ENCODE peak calls at places on chromosomes 3 and 15, in seven cellular contexts. G is GM23248, V is MM.1S, I is OCI-LY7, C is hepatocyte, Q is neural progenitor cell, P is GM23338. U is an unnamed sample.

GRCh38 chr3:141921316-141921715 is 44.9 kb downstream of the ATP1B3 start:
- DNase-seq in G (no peak), V (no peak), I (no peak), C (no peak), Q (no peak), P (no peak), U (no peak)

GRCh38 chr3:156456771-156457224 is 98.1 kb downstream of the SSR3 start:
- DNase-seq in G (no peak), V (no peak), I (no peak), C (peak), Q (peak), P (peak), U (no peak)

GRCh38 chr15:70152070-70152480 is 54.4 kb upstream of the TLE3 start:
- DNase-seq in G (peak), V (peak), I (no peak), C (no peak), Q (no peak), P (no peak), U (no peak)

GRCh38 chr3:141499304-141499703 is 12.5 kb downstream of the RASA2 start:
- DNase-seq in G (no peak), V (no peak), I (no peak), C (no peak), Q (no peak), P (no peak), U (no peak)

GRCh38 chr3:12421132-12421531 is 63.1 kb upstream of the TSEN2 start:
- DNase-seq in G (no peak), V (no peak), I (no peak), C (no peak), Q (no peak), P (no peak), U (no peak)

GRCh38 chr3:99482191-99482590 is 156.2 kb upstream of the COL8A1 start:
- DNase-seq in G (no peak), V (no peak), I (no peak), C (no peak), Q (no peak), P (no peak), U (no peak)

GRCh38 chr3:157618075-157618760 is 115.0 kb upstream of the VEPH1 start:
- DNase-seq in G (peak), V (peak), I (peak), C (peak), Q (peak), P (peak), U (peak)

GRCh38 chr3:42557849-42558248 is 23.9 kb downstream of the SEC22C start:
- DNase-seq in G (no peak), V (no peak), I (peak), C (no peak), Q (no peak), P (no peak), U (no peak)

GRCh38 chr15:40466426-40467259 is 4.1 kb upstream of the CHST14 start:
- DNase-seq in G (no peak), V (no peak), I (no peak), C (no peak), Q (no peak), P (no peak), U (no peak)

GRCh38 chr15:75597667-75598341 is 18.7 kb upstream of the PTPN9 start:
- DNase-seq in G (peak), V (no peak), I (peak), C (peak), Q (peak), P (peak), U (no peak)

GRCh38 chr3:195881276-195881988 is 26.9 kb downstream of the TNK2 start:
- DNase-seq in G (no peak), V (no peak), I (no peak), C (no peak), Q (no peak), P (no peak), U (no peak)
- TF ChIP-seq EZH2phosphoT487 in G (no peak), V (no peak), I (no peak), C (no peak), Q (no peak), P (no peak), U (no peak)

GRCh38 chr3:194237110-194237509 is 101.2 kb downstream of the HES1 start:
- DNase-seq in G (no peak), V (no peak), I (no peak), C (no peak), Q (no peak), P (no peak), U (no peak)
- TF ChIP-seq EZH2phosphoT487 in G (no peak), V (no peak), I (no peak), C (no peak), Q (no peak), P (no peak), U (no peak)

GRCh38 chr3:178260887-178261286 is 275.3 kb upstream of the KCNMB2 start:
- DNase-seq in G (no peak), V (no peak), I (no peak), C (peak), Q (no peak), P (no peak), U (no peak)

GRCh38 chr3:178258121-178258520 is 278.1 kb upstream of the KCNMB2 start:
- DNase-seq in G (no peak), V (no peak), I (no peak), C (no peak), Q (no peak), P (no peak), U (no peak)

GRCh38 chr3:178257491-178257890 is 278.7 kb upstream of the KCNMB2 start:
- DNase-seq in G (no peak), V (no peak), I (no peak), C (no peak), Q (no peak), P (no peak), U (no peak)

GRCh38 chr3:178259703-178260102 is 276.5 kb upstream of the KCNMB2 start:
- DNase-seq in G (no peak), V (no peak), I (no peak), C (no peak), Q (no peak), P (no peak), U (no peak)

DNA sequence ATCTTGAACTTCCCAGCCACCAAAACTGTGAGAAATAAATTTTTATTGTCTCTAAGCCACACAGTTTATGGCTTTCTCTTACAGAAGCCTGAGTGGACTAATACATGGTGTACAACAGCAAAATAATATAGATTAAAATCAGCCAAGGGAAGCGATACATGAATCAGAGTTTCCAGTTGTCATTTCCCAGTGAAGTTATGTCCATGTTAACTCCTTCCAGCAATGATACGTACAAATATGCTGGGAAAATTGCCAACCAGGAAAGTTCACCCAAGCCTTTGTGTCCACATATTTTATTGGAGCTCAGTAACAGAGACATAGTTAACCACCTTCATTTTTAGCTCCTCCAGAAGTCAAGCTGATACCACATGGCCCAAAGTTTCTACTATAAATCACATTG is 280.9 kb upstream of the KCNMB2 start:
- DNase-seq in G (peak), V (no peak), I (no peak), C (no peak), Q (no peak), P (no peak), U (no peak)
- TF ChIP-seq EZH2phosphoT487 in G (no peak), V (no peak), I (no peak), C (no peak), Q (no peak), P (no peak), U (no peak)

GRCh38 chr3:32373844-32374243 is 17.8 kb upstream of the CMTM7 start:
- DNase-seq in G (no peak), V (no peak), I (no peak), C (no peak), Q (no peak), P (no peak), U (no peak)
- TF ChIP-seq EZH2phosphoT487 in G (no peak), V (no peak), I (no peak), C (no peak), Q (no peak), P (no peak), U (no peak)

GRCh38 chr3:26307805-26308204 is 314.8 kb upstream of the LRRC3B start:
- DNase-seq in G (no peak), V (no peak), I (no peak), C (no peak), Q (no peak), P (no peak), U (no peak)

GRCh38 chr3:26312826-26313225 is 309.7 kb upstream of the LRRC3B start:
- DNase-seq in G (no peak), V (no peak), I (no peak), C (no peak), Q (no peak), P (no peak), U (no peak)

GRCh38 chr3:26308454-26308853 is 314.1 kb upstream of the LRRC3B start:
- DNase-seq in G (no peak), V (no peak), I (no peak), C (no peak), Q (no peak), P (peak), U (no peak)

DNA sequence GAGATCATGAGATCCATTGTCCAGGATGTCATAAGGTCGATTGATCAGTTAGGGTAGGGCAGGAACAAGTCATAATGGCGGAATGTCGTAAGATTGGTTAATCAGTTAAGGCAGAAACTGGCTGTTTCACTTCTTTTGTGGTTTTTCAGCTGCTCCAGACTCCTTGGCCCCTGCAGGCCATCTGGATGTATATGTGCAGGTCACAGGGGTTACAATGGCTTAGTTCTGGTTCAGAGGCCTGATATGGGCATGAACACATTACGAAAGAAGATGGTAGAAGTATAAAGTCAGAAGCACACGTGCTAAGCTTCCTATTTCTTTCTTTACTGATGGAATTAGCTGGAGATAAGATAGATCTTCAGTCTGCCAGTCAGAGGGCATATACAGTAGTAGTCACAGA is 315.4 kb upstream of the LRRC3B start:
- DNase-seq in G (no peak), V (no peak), I (no peak), C (no peak), Q (no peak), P (no peak), U (no peak)
- TF ChIP-seq EZH2phosphoT487 in G (no peak), V (no peak), I (no peak), C (no peak), Q (no peak), P (no peak), U (no peak)

GRCh38 chr3:123547881-123548534 is 36.8 kb downstream of the HACD2 start:
- DNase-seq in G (no peak), V (no peak), I (no peak), C (no peak), Q (no peak), P (no peak), U (no peak)
- TF ChIP-seq EZH2phosphoT487 in G (no peak), V (no peak), I (no peak), C (no peak), Q (no peak), P (no peak), U (no peak)